ENCODE peak calls at places on chromosomes 6 and 20, in seven cellular contexts. P is uterus; A is GDM1; L is hippocampal formation; W is stimulated activated CD4-positive, alpha-beta T cell treated with anti-CD3 and anti-CD28 coated beads, Interleukin-12 subunit alpha, Interleukin-12 subunit beta, amount 100 ng/mL, for 48 hours; E is left lung; K is right atrium auricular region. S is an unnamed sample.
A peak's percentile ranks its signal among the peaks of the same experiment; 100 is the strongest.

GRCh38 chr6:154386848-154387717 is 30.5 kb upstream of the IPCEF1 start:
- DNase-seq in P (no peak), A (no peak), L (no peak), W (no peak), E (no peak), K (no peak), S (no peak)

GRCh38 chr20:4017051-4017702 is 1.8 kb upstream of the RNF24 start:
- DNase-seq in P (no peak), A (peak; percentile 16), L (no peak), W (no peak), E (no peak), K (no peak), S (no peak)

GRCh38 chr6:52227495-52227894 is 16.8 kb downstream of the IL17F start:
- DNase-seq in P (no peak), A (no peak), L (no peak), W (peak; percentile 64), E (no peak), K (no peak), S (no peak)

GRCh38 chr6:161748535-161749386 is 474.9 kb upstream of the AGPAT4 start:
- DNase-seq in P (no peak), A (no peak), L (no peak), W (peak; percentile 1), E (no peak), K (no peak), S (no peak)

GRCh38 chr6:37714836-37715425 is 17.2 kb upstream of the MDGA1 start:
- DNase-seq in P (no peak), A (no peak), L (no peak), W (no peak), E (no peak), K (no peak), S (no peak)

GRCh38 chr6:163095401-163095800 is 319.1 kb upstream of the QKI start:
- DNase-seq in P (no peak), A (no peak), L (no peak), W (no peak), E (no peak), K (no peak), S (no peak)

GRCh38 chr6:2097464-2097863 is 147.9 kb downstream of the GMDS start:
- DNase-seq in P (no peak), A (no peak), L (no peak), W (no peak), E (no peak), K (no peak), S (no peak)

GRCh38 chr6:83096791-83097190 is 29.3 kb downstream of the DOP1A start:
- DNase-seq in P (no peak), A (no peak), L (no peak), W (no peak), E (no peak), K (no peak), S (no peak)

GRCh38 chr20:20477444-20478041 is 109.6 kb downstream of the INSM1 start:
- DNase-seq in P (no peak), A (no peak), L (no peak), W (no peak), E (no peak), K (no peak), S (no peak)

GRCh38 chr20:45935416-45936046 is 1.0 kb downstream of the PCIF1 start:
- DNase-seq in P (no peak), A (no peak), L (no peak), W (no peak), E (no peak), K (no peak), S (no peak)

GRCh38 chr6:45427632-45428031 is 49.9 kb upstream of the SUPT3H start:
- DNase-seq in P (no peak), A (no peak), L (no peak), W (no peak), E (no peak), K (no peak), S (no peak)

GRCh38 chr6:491233-491632 is 99.7 kb downstream of the IRF4 start:
- DNase-seq in P (no peak), A (peak; percentile 14), L (no peak), W (peak; percentile 50), E (no peak), K (no peak), S (no peak)

GRCh38 chr6:3665608-3666007 is 85.9 kb downstream of the PXDC1 start:
- DNase-seq in P (no peak), A (no peak), L (peak; percentile 17), W (no peak), E (no peak), K (no peak), S (no peak)

GRCh38 chr20:34792687-34793363 is 32.6 kb downstream of the NCOA6 start:
- DNase-seq in P (no peak), A (no peak), L (no peak), W (no peak), E (no peak), K (no peak), S (no peak)

GRCh38 chr6:524803-525202 is 132.1 kb downstream of the HUS1B start:
- DNase-seq in P (no peak), A (peak; percentile 16), L (no peak), W (no peak), E (no peak), K (no peak), S (no peak)